ENCODE peak calls at places on chromosomes 6 and 20, in four cellular contexts. I, L, S and Z are unnamed samples. For H3K4me1, the result is how much of the 10 kb centered on the place peaks cover.

GRCh38 chr6:151179321-151179720 is 60.4 kb upstream of the AKAP12 start:
- DNase-seq in L (no peak), S (no peak), I (no peak), Z (no peak)

GRCh38 chr20:1281279-1282057 is 15.4 kb downstream of the SNPH start:
- DNase-seq in L (no peak), S (no peak), I (no peak), Z (no peak)

GRCh38 chr6:19052219-19052618 is 665.1 kb downstream of the RNF144B start:
- DNase-seq in L (no peak), S (no peak), I (no peak), Z (no peak)

GRCh38 chr20:40416274-40416673 is 272.8 kb downstream of the MAFB start:
- DNase-seq in L (no peak), S (no peak), I (no peak), Z (peak)

GRCh38 chr20:49803418-49803817 is 9.2 kb upstream of the SLC9A8 start:
- DNase-seq in S (no peak), L (no peak), I (no peak), Z (no peak)

GRCh38 chr6:87482382-87482781 is 9.6 kb downstream of the SLC35A1 start:
- DNase-seq in S (no peak), I (no peak), L (no peak), Z (no peak)

GRCh38 chr6:41683460-41684310 is 45.4 kb downstream of the MDFI start:
- DNase-seq in S (peak), I (peak), L (peak), Z (peak)

GRCh38 chr6:93886416-93886815 is 467.1 kb upstream of the EPHA7 start:
- DNase-seq in S (no peak), L (no peak), I (no peak), Z (no peak)

GRCh38 chr6:39887692-39888450 is 46.4 kb downstream of the MOCS1 start:
- DNase-seq in S (peak), L (peak), I (no peak), Z (no peak)

GRCh38 chr6:167470836-167471547 is 146.1 kb downstream of the TTLL2 start:
- DNase-seq in I (no peak), L (no peak), S (no peak), Z (no peak)

GRCh38 chr6:13188306-13188705 is 140.0 kb downstream of the TBC1D7 start:
- DNase-seq in L (no peak), S (no peak), I (no peak), Z (no peak)

GRCh38 chr20:63540417-63541186 is 3.4 kb upstream of the PTK6 start:
- DNase-seq in S (no peak), I (no peak), L (no peak), Z (no peak)

GRCh38 chr6:109869398-109870165 is 108.5 kb upstream of the GPR6 start:
- DNase-seq in S (peak), I (no peak), L (no peak), Z (no peak)

GRCh38 chr6:170116643-170117042 is 174.2 kb downstream of the DLL1 start:
- DNase-seq in I (peak), L (no peak), S (no peak), Z (no peak)

GRCh38 chr20:4045741-4046140 is 30.4 kb upstream of the RNF24 start:
- DNase-seq in I (no peak), L (no peak), S (no peak), Z (no peak)

GRCh38 chr6:65461121-65461520 is 245.9 kb downstream of the EYS start:
- DNase-seq in L (no peak), I (no peak), S (no peak), Z (no peak)

GRCh38 chr6:130547723-130548122 is 181.9 kb downstream of the TMEM200A start:
- DNase-seq in L (no peak), I (no peak), S (no peak), Z (no peak)

GRCh38 chr6:120826253-120826652 is 508.0 kb downstream of the TBC1D32 start:
- DNase-seq in S (peak), L (peak), I (no peak), Z (peak)

GRCh38 chr6:106082735-106083398 is 3.3 kb upstream of the PRDM1 start:
- DNase-seq in I (no peak), L (no peak), S (no peak), Z (no peak)

GRCh38 chr6:79694623-79695311 is 63.6 kb downstream of the SH3BGRL2 start:
- DNase-seq in L (no peak), I (no peak), S (no peak), Z (no peak)

GRCh38 chr6:99026135-99026534 is 78.4 kb upstream of the FBXL4 start:
- DNase-seq in I (no peak), S (no peak), L (peak), Z (no peak)

GRCh38 chr6:102848210-102848609 is 1454.7 kb downstream of the GRIK2 start:
- DNase-seq in I (no peak), S (no peak), L (no peak), Z (no peak)

GRCh38 chr20:38153011-38153329 is 12.1 kb downstream of the TGM2 start:
- DNase-seq in L (peak), I (no peak), S (no peak), Z (no peak)

GRCh38 chr6:99426454-99426762 is 1.3 kb upstream of the PNISR start:
- DNase-seq in S (no peak), L (no peak), I (no peak), Z (no peak)

GRCh38 chr6:15425947-15426346 is 180.1 kb downstream of the JARID2 start:
- DNase-seq in L (no peak), S (no peak), I (no peak), Z (no peak)

GRCh38 chr6:40399888-40400468 is 187.2 kb downstream of the LRFN2 start:
- DNase-seq in L (no peak), I (no peak), S (no peak), Z (no peak)

GRCh38 chr6:51846531-51846930 is 240.9 kb downstream of the PKHD1 start:
- DNase-seq in L (no peak), S (no peak), I (no peak), Z (no peak)

GRCh38 chr6:157552171-157552747 is 171.3 kb downstream of the ZDHHC14 start:
- DNase-seq in I (no peak), L (no peak), S (no peak), Z (peak)

GRCh38 chr6:109304284-109305015 is 77.8 kb downstream of the CD164 start:
- DNase-seq in S (no peak), L (no peak), I (no peak), Z (no peak)

GRCh38 chr6:170221052-170221752 is 69.7 kb downstream of the DLL1 start:
- DNase-seq in S (no peak), I (no peak), L (no peak), Z (no peak)

GRCh38 chr6:25042599-25042936 is 106.8 kb upstream of the RIPOR2 start:
- DNase-seq in L (no peak), I (no peak), S (no peak), Z (no peak)

GRCh38 chr20:48718914-48719578 is 108.8 kb downstream of the PREX1 start:
- DNase-seq in S (no peak), L (no peak), I (no peak), Z (no peak)

GRCh38 chr6:148907573-148907972 is 160.7 kb downstream of the UST start:
- DNase-seq in I (no peak), L (no peak), S (no peak), Z (no peak)

GRCh38 chr20:23540624-23541023 is 27.7 kb downstream of the CST9L start:
- DNase-seq in L (no peak), S (no peak), I (no peak), Z (peak)

GRCh38 chr6:37260063-37260843 is 2.3 kb upstream of the TMEM217 start:
- DNase-seq in I (no peak), S (no peak), L (no peak), Z (no peak)

GRCh38 chr6:92757926-92758325 is 661.4 kb downstream of the EPHA7 start:
- DNase-seq in I (no peak), L (no peak), S (no peak), Z (no peak)

GRCh38 chr20:62590301-62591121 is 51.8 kb upstream of the SLCO4A1 start:
- DNase-seq in L (peak), I (no peak), S (peak), Z (peak)

GRCh38 chr6:152318278-152318677 is 318.9 kb downstream of the SYNE1 start:
- DNase-seq in S (no peak), L (no peak), I (no peak), Z (no peak)

DNA sequence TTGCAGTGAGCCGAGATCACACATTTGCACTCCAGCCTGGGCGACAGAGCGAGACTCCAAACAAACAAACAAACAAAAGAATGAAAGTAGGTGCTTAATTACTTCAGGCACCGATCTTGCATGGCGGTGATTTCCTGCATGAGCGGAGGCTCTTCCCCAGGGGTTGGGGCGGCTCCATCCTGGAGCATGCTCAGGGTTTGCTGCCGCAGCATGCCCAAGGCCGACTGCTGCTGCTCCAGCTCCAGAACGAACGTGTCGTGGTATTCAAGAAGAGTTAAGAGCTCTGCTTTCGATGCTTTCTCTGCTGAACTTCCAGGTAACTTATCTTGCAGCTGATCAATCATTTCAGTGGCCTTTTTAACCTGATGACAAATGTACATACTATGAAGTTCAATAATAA is 313.8 kb downstream of the SYNE1 start:
- DNase-seq in L (no peak), S (no peak), I (no peak), Z (no peak)
- H3K4me1 ChIP-seq in L (under half), S (under half), I (under half), Z (under half)

GRCh38 chr20:45012682-45013302 is 46.5 kb downstream of the STK4 start:
- DNase-seq in L (no peak), S (no peak), I (no peak), Z (peak)
- H3K4me1 ChIP-seq in L (under half), S (under half), I (under half), Z (under half)

DNA sequence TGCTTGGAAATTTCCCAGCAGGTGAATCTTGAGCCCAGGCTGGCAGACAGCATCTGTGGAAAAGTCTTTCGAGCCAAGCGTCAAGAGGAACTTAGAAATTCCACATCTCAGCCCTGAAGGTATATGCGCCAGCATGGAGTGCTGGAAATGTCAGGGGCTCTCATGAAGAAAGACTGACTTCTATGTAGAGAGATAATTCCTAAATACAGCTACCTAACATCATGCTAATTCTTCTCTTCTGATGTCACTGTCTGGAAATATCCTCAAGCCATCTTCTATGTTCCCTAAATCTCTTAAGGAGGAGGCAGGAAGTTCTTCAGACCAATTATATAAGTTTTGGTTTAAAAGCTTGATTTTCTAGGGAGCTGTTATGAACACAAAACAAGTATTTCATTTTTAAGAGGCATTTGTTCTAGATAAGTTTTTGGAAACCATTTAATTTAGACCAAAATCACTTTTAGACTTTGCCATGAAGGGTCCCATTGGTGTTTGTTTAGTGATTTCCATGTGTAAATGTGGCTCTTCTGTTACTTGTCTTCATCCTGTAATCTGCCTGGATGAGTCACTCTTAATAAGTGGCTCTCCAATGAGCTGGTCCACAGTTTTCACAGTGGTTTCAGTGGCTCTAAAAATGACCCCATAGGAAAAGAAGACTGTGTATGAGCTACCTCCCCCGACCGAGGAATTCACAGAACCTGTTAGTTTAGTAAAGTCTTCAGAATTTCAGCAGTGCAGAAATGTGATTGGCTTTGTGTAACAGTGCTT is 492.2 kb upstream of the MARCKS start:
- DNase-seq in L (no peak), S (no peak), I (no peak), Z (no peak)
- H3K4me1 ChIP-seq in L (under half), S (under half), I (under half), Z (under half)

DNA sequence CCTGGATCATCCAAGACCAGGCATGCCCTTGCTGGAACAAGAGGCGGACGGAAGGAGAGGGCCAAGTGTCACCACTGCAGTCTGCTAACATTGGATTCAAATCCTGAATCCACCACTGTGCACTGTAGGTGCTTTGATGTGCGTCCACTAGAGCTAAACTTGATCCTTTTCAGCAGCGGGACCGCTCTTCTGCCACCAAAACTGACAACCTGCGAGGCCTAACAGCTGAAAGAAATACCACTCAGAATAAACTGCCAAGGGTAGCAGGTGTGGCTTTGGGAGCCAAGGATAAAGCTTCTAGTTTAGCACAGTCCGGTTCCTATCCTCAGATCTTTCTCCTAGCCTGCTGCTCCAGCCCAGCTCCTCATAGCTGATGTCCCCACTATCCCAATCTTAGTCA is 108.0 kb downstream of the ATXN1 start:
- DNase-seq in I (no peak), S (no peak), L (no peak), Z (no peak)
- H3K4me1 ChIP-seq in I (under half), S (under half), L (under half), Z (under half)

GRCh38 chr20:5677389-5677788 is 72.8 kb upstream of the SHLD1 start:
- DNase-seq in I (no peak), L (no peak), S (no peak), Z (no peak)
- H3K4me1 ChIP-seq in I (under half), L (under half), S (under half), Z (under half)

GRCh38 chr6:57305112-57305511 is 12.3 kb upstream of the PRIM2 start:
- DNase-seq in L (no peak), S (no peak), I (no peak), Z (no peak)

GRCh38 chr6:57306273-57306672 is 11.2 kb upstream of the PRIM2 start:
- DNase-seq in L (no peak), S (no peak), I (no peak), Z (no peak)

GRCh38 chr6:57305754-57306153 is 11.7 kb upstream of the PRIM2 start:
- DNase-seq in I (no peak), L (no peak), S (no peak), Z (no peak)

GRCh38 chr6:57310817-57311157 is 6.6 kb upstream of the PRIM2 start:
- DNase-seq in I (no peak), L (no peak), S (no peak), Z (no peak)

DNA sequence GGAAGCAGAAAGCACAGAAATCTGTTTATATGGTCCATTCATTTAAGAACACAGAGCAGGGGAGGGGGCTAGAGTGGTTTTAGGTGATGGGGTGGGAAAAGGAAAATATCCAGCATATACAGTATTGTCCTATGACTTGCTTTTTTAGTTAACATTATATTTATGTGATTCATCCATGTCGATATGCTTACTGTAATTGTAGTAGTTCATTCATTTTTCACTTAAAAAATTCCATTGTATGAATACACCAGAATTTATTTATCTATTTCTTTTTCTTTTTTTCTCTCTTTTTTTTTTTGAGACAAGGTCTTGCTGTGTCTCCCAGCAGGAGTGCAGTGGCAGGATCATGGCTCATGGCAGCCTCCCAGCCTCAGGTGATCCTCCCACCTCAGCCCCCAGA is 9.6 kb upstream of the PRIM2 start:
- DNase-seq in I (no peak), L (no peak), S (no peak), Z (no peak)
- H3K4me1 ChIP-seq in I (under half), L (under half), S (under half), Z (under half)